ENCODE peak calls at places on chromosome 15, in eight cellular contexts. C, T, A, F, W, P, G and R are unnamed samples.
A peak's percentile ranks its signal among the peaks of the same experiment; 100 is the strongest.

GRCh38 chr15:40389824-40390595 is 7.5 kb downstream of the KNSTRN start:
- DNase-seq in A (no peak), P (no peak), F (no peak), C (no peak), W (no peak), G (no peak), T (no peak), R (no peak)

GRCh38 chr15:77659350-77660321 is 26.9 kb upstream of the LINGO1 start:
- DNase-seq in G (peak; percentile 96), P (no peak), C (peak; percentile 67), T (no peak), A (peak; percentile 85), F (peak; percentile 64), W (peak; percentile 73), R (peak; percentile 34)

GRCh38 chr15:57861805-57862586 is 155.5 kb downstream of the POLR2M start:
- DNase-seq in C (no peak), G (peak; percentile 25), A (no peak), P (no peak), F (no peak), W (no peak), T (no peak), R (no peak)

GRCh38 chr15:46652256-46652655 is 1017.4 kb downstream of the SQOR start:
- DNase-seq in P (no peak), W (no peak), A (no peak), C (no peak), F (no peak), G (no peak), T (no peak), R (no peak)

GRCh38 chr15:68646156-68646555 is 67.4 kb downstream of the CORO2B start:
- DNase-seq in A (no peak), C (no peak), F (no peak), T (no peak), P (peak; percentile 60), G (no peak), W (peak; percentile 23), R (no peak)

GRCh38 chr15:68281008-68281407 is 3.5 kb downstream of the FEM1B start:
- DNase-seq in P (no peak), G (peak; percentile 23), C (no peak), T (no peak), A (no peak), W (no peak), F (no peak), R (no peak)

GRCh38 chr15:34691024-34691423 is 63.8 kb downstream of the GJD2 start:
- DNase-seq in G (peak; percentile 17), W (no peak), C (peak; percentile 7), F (no peak), T (no peak), P (no peak), A (no peak), R (no peak)

GRCh38 chr15:100914876-100915275 is 4.3 kb upstream of the LRRK1 start:
- DNase-seq in G (no peak), P (no peak), T (peak; percentile 4), W (peak; percentile 32), F (no peak), A (no peak), C (no peak), R (no peak)

GRCh38 chr15:101264911-101265641 is 12.2 kb downstream of the SELENOS start:
- DNase-seq in G (no peak), C (no peak), W (no peak), A (no peak), F (no peak), T (no peak), P (no peak), R (no peak)

GRCh38 chr15:89774492-89774891 is 1.6 kb upstream of the MESP2 start:
- DNase-seq in P (no peak), A (no peak), W (no peak), F (no peak), G (no peak), C (no peak), T (no peak), R (no peak)

GRCh38 chr15:34217587-34218225 is 7.1 kb upstream of the EMC4 start:
- DNase-seq in G (peak; percentile 18), T (no peak), W (no peak), C (no peak), F (no peak), A (no peak), P (no peak), R (no peak)

DNA sequence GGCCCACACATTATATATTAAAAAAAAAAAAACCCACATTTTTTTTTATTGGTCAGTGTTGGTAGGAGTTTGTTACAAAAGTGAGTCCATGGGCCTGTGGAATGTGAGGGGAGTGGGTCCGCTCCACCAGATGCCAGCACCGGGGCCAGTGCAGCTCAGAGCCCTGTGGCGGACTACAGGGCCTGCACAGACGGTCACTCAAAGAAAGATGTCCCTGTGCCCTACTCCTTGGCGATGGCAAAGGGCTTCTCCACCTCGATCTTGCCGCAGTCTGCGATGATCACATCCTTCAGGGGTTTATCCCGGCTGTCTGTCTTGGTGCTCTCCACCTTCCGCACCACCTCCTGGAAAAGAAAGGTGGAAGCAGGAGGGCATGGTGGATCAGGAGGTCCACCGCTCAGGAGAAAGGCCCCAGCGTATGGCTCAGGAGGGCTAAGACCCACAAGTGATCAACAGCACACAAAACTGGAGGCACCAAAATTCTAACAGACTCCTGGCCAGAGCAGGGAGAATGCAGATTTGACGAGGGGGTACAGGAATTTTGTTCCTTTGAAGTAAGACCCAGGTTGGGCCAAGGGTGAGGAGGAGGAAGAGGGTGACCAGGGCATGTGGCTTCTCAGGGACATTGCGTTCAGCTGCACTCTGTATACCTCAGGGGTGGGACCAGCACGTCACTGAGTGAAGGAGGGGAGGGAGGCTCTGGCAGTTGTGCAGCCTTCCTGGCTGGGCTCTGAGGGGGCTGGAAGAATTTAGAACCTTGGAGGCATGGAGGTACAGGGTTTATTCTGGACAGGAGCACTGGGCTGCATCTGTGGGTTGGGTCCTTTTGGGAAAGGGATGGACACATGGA is 4.5 kb downstream of the SNX22 start:
- DNase-seq in C (no peak), G (no peak), W (no peak), T (no peak), A (no peak), F (no peak), P (no peak), R (no peak)
- TF ChIP-seq POLR2A in C (no peak), G (peak; percentile 25), W (no peak), T (no peak), A (no peak), F (no peak), P (no peak), R (no peak)

DNA sequence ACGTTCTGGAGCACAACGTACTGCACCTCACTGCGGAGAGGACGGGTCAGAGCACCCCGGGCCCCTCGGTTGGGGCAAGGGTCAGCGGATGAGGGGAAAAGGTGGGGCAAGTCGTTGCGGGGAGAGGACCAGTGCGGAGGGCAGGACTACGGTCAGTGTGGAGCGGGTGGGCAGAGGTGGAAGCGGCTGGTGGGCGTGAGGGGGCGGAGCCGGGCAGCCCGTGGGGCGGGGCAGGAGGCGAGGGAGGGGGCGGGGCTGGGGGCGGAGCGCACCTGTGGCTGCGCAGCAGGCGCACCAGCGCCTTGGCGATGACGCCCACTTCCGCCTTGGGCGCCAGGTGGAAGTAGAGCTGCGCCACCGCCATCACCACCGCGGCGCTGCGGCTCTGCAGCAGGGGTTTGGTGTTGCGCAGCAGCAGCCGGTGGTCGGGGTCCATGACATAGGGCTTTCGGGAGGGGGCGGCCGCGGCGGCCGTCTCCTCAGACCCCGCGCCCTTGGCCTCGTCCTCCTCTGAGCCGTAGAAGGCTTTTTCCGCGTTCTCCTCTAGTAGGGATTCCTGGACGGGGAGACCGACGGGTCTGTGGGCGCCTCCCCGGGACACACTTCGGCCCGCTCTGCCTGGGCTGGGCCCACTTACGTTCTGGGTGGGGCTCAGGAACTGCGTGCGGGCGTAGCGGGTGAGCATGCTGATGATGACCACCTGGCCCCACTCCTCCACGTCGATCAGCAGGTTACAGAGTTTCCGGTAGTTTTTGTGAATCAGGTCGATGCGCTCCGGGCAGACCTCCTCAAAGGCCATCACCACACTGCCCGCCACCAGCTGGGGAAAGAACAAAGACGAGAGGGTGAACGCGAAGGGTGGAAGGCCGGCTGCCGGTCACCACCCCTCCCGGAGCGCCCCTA is 29.2 kb downstream of the AP3B2 start:
- DNase-seq in C (peak; percentile 69), T (peak; percentile 60), W (no peak), P (peak; percentile 50), F (no peak), A (peak; percentile 91), G (peak; percentile 98), R (no peak)
- TF ChIP-seq CTCF in C (peak; percentile 14), T (no peak), W (no peak), P (no peak), F (no peak), A (peak; percentile 41), G (peak; percentile 45), R (no peak)

GRCh38 chr15:42050484-42051255 is 29.8 kb upstream of the PLA2G4E start:
- DNase-seq in F (no peak), C (no peak), T (no peak), P (no peak), G (no peak), A (no peak), W (no peak), R (no peak)

GRCh38 chr15:42046597-42046996 is 25.8 kb upstream of the PLA2G4E start:
- DNase-seq in A (no peak), T (no peak), W (no peak), C (peak; percentile 79), F (no peak), P (no peak), G (no peak), R (no peak)

GRCh38 chr15:42048080-42048820 is 27.4 kb upstream of the PLA2G4E start:
- DNase-seq in T (no peak), W (no peak), F (no peak), P (no peak), C (no peak), G (no peak), A (no peak), R (no peak)

GRCh38 chr15:42045211-42045615 is 24.4 kb upstream of the PLA2G4E start:
- DNase-seq in W (no peak), C (no peak), F (no peak), P (no peak), G (peak; percentile 53), A (peak; percentile 44), T (no peak), R (no peak)

GRCh38 chr15:42048821-42049200 is 28.0 kb upstream of the PLA2G4E start:
- DNase-seq in C (no peak), W (no peak), G (no peak), F (no peak), T (no peak), A (no peak), P (no peak), R (no peak)
- TF ChIP-seq POLR2A in C (no peak), W (no peak), G (no peak), F (no peak), T (no peak), A (no peak), P (no peak), R (no peak)

GRCh38 chr15:52261026-52261425 is 34.6 kb downstream of the MYO5C start:
- DNase-seq in P (no peak), G (no peak), T (no peak), A (no peak), W (no peak), F (no peak), C (no peak), R (no peak)

GRCh38 chr15:52259503-52259902 is 36.1 kb downstream of the MYO5C start:
- DNase-seq in F (no peak), A (no peak), W (no peak), P (no peak), C (no peak), T (no peak), G (no peak), R (no peak)

GRCh38 chr15:52263563-52263962 is 32.0 kb downstream of the MYO5C start:
- DNase-seq in T (no peak), F (no peak), G (no peak), C (no peak), P (no peak), W (no peak), A (no peak), R (no peak)

GRCh38 chr15:52262364-52262763 is 33.2 kb downstream of the MYO5C start:
- DNase-seq in A (no peak), T (no peak), G (no peak), P (no peak), C (no peak), W (no peak), F (no peak), R (no peak)

GRCh38 chr15:52261498-52262242 is 33.9 kb downstream of the MYO5C start:
- DNase-seq in T (peak; percentile 45), W (peak; percentile 54), A (peak; percentile 68), C (peak; percentile 74), P (peak; percentile 73), F (no peak), G (no peak), R (peak; percentile 26)
- TF ChIP-seq CTCF in T (no peak), W (no peak), A (peak; percentile 27), C (no peak), P (peak; percentile 22), F (peak; percentile 18), G (no peak), R (no peak)